ENCODE peak calls at places on chromosomes 6 and 20, in five cellular contexts. One of them, this sample, is unnamed.

GRCh38 chr6:41336824-41337223 is 1.4 kb downstream of the NCR2 start:
- DNase-seq in A673: peak; percentile 55
- DNase-seq in neural progenitor cell: no peak
- DNase-seq in cardiac muscle cell: no peak
- DNase-seq in mammary epithelial cell: no peak
- DNase-seq in this sample: no peak

GRCh38 chr6:156978948-156979347 is 201.8 kb downstream of the ARID1B start:
- DNase-seq in mammary epithelial cell: no peak
- DNase-seq in cardiac muscle cell: no peak
- DNase-seq in A673: no peak
- DNase-seq in neural progenitor cell: no peak
- DNase-seq in this sample: no peak

GRCh38 chr6:21539621-21540100 is 53.9 kb upstream of the SOX4 start:
- DNase-seq in A673: no peak
- DNase-seq in mammary epithelial cell: no peak
- DNase-seq in neural progenitor cell: no peak
- DNase-seq in cardiac muscle cell: no peak
- DNase-seq in this sample: no peak

GRCh38 chr20:51758978-51759544 is 9.1 kb downstream of the ATP9A start:
- DNase-seq in mammary epithelial cell: no peak
- DNase-seq in A673: no peak
- DNase-seq in cardiac muscle cell: peak; percentile 32
- DNase-seq in neural progenitor cell: no peak
- DNase-seq in this sample: peak; percentile 30

GRCh38 chr6:130520235-130520634 is 154.4 kb downstream of the TMEM200A start:
- DNase-seq in neural progenitor cell: no peak
- DNase-seq in mammary epithelial cell: peak; percentile 59
- DNase-seq in cardiac muscle cell: no peak
- DNase-seq in A673: peak; percentile 22
- DNase-seq in this sample: no peak

GRCh38 chr6:79632580-79632979 is 1.5 kb downstream of the SH3BGRL2 start:
- DNase-seq in cardiac muscle cell: no peak
- DNase-seq in neural progenitor cell: no peak
- DNase-seq in A673: no peak
- DNase-seq in mammary epithelial cell: no peak
- DNase-seq in this sample: no peak

GRCh38 chr20:5100684-5101347 is 18.9 kb downstream of the PCNA start:
- DNase-seq in cardiac muscle cell: peak; percentile 70
- DNase-seq in neural progenitor cell: peak; percentile 73
- DNase-seq in A673: peak; percentile 76
- DNase-seq in mammary epithelial cell: peak; percentile 56
- DNase-seq in this sample: peak; percentile 76

GRCh38 chr6:4936681-4937041 is 67.2 kb downstream of the RPP40 start:
- DNase-seq in neural progenitor cell: peak; percentile 49
- DNase-seq in cardiac muscle cell: peak; percentile 72
- DNase-seq in mammary epithelial cell: no peak
- DNase-seq in A673: peak; percentile 77
- DNase-seq in this sample: no peak

GRCh38 chr6:21595951-21596378 is 2.4 kb downstream of the SOX4 start:
- DNase-seq in neural progenitor cell: peak; percentile 43
- DNase-seq in mammary epithelial cell: no peak
- DNase-seq in A673: no peak
- DNase-seq in cardiac muscle cell: no peak
- DNase-seq in this sample: no peak

GRCh38 chr20:57618091-57618765 is 2.0 kb downstream of the ZBP1 start:
- DNase-seq in neural progenitor cell: no peak
- DNase-seq in cardiac muscle cell: no peak
- DNase-seq in A673: no peak
- DNase-seq in mammary epithelial cell: peak; percentile 82
- DNase-seq in this sample: no peak

GRCh38 chr6:20156824-20157223 is 55.4 kb downstream of the MBOAT1 start:
- DNase-seq in A673: no peak
- DNase-seq in mammary epithelial cell: no peak
- DNase-seq in neural progenitor cell: no peak
- DNase-seq in cardiac muscle cell: no peak
- DNase-seq in this sample: no peak

GRCh38 chr20:47677314-47678129 is 107.8 kb downstream of the SULF2 start:
- DNase-seq in mammary epithelial cell: peak; percentile 55
- DNase-seq in A673: peak; percentile 35
- DNase-seq in neural progenitor cell: peak; percentile 75
- DNase-seq in cardiac muscle cell: peak; percentile 40
- DNase-seq in this sample: peak; percentile 38

GRCh38 chr6:96420294-96420693 is 101.3 kb upstream of the UFL1 start:
- DNase-seq in cardiac muscle cell: no peak
- DNase-seq in mammary epithelial cell: no peak
- DNase-seq in A673: no peak
- DNase-seq in neural progenitor cell: no peak
- DNase-seq in this sample: no peak

GRCh38 chr6:63802606-63803206 is 167.1 kb downstream of the PHF3 start:
- DNase-seq in A673: peak; percentile 49
- DNase-seq in cardiac muscle cell: peak; percentile 57
- DNase-seq in mammary epithelial cell: no peak
- DNase-seq in neural progenitor cell: no peak
- DNase-seq in this sample: no peak
- TF ChIP-seq CTCF in A673: peak; percentile 80
- TF ChIP-seq CTCF in cardiac muscle cell: peak; percentile 72
- TF ChIP-seq CTCF in mammary epithelial cell: peak; percentile 71
- TF ChIP-seq CTCF in neural progenitor cell: peak; percentile 71
- TF ChIP-seq CTCF in this sample: peak; percentile 52

GRCh38 chr20:15342987-15343639 is 1005.7 kb upstream of the FLRT3 start:
- DNase-seq in mammary epithelial cell: no peak
- DNase-seq in neural progenitor cell: no peak
- DNase-seq in cardiac muscle cell: no peak
- DNase-seq in A673: no peak
- DNase-seq in this sample: no peak
- H3K9me3 ChIP-seq in mammary epithelial cell: no peaks in the 10 kb centered on the region
- H3K9me3 ChIP-seq in neural progenitor cell: no peaks in the 10 kb centered on the region
- H3K9me3 ChIP-seq in cardiac muscle cell: no peaks in the 10 kb centered on the region
- H3K9me3 ChIP-seq in A673: peaks cover 13% of the 10 kb centered on the region
- H3K9me3 ChIP-seq in this sample: no peaks in the 10 kb centered on the region

GRCh38 chr6:105821027-105821426 is 265.1 kb upstream of the PRDM1 start:
- DNase-seq in cardiac muscle cell: no peak
- DNase-seq in A673: no peak
- DNase-seq in mammary epithelial cell: no peak
- DNase-seq in neural progenitor cell: no peak
- DNase-seq in this sample: no peak
- TF ChIP-seq CTCF in cardiac muscle cell: no peak
- TF ChIP-seq CTCF in A673: no peak
- TF ChIP-seq CTCF in mammary epithelial cell: no peak
- TF ChIP-seq CTCF in neural progenitor cell: no peak
- TF ChIP-seq CTCF in this sample: no peak

DNA sequence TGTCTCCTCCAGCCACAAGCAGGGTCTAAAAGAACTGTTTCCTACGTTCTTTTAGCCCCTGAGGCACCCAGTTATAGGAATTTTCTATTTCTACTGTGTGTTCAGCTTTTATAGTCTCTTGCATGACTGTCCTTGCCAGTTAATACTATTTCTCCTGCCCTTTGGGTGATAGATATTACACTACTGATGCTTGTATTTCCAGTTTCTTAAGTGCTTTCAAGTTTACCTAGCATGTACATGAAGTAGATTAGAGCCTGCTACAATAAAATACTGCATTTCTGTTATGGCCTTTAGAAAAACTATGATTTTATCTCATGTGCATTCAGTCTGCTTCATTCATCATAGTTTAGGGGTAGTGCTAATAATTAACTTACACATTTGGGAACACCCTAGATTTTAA is 89.6 kb downstream of the FOXO3 start:
- DNase-seq in cardiac muscle cell: no peak
- DNase-seq in A673: no peak
- DNase-seq in neural progenitor cell: no peak
- DNase-seq in mammary epithelial cell: no peak
- DNase-seq in this sample: no peak
- H3K9me3 ChIP-seq in cardiac muscle cell: no peaks in the 10 kb centered on the region
- H3K9me3 ChIP-seq in A673: no peaks in the 10 kb centered on the region
- H3K9me3 ChIP-seq in neural progenitor cell: no peaks in the 10 kb centered on the region
- H3K9me3 ChIP-seq in mammary epithelial cell: no peaks in the 10 kb centered on the region
- H3K9me3 ChIP-seq in this sample: no peaks in the 10 kb centered on the region

DNA sequence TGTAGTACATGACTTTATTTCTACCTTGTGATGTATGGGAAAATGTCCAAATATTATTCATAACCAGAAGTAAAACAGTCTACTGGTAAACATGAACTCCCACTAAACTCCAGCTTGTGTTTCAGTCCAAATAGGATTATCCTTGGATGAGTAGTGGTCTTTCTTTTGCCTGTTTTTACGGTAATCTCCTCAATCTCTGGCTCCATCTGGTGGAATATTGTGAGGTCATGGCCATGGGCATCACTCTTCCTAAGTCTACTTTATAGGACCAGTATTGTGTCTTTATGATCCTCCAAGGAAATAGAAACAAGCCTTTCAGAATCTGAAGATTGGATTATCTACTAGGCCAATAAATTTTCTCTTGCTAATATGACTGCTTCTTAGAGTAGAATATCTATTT is 505.0 kb downstream of the BMP2 start:
- DNase-seq in A673: peak; percentile 12
- DNase-seq in mammary epithelial cell: no peak
- DNase-seq in cardiac muscle cell: no peak
- DNase-seq in neural progenitor cell: no peak
- DNase-seq in this sample: no peak
- TF ChIP-seq CTCF in A673: peak; percentile 34
- TF ChIP-seq CTCF in mammary epithelial cell: peak; percentile 10
- TF ChIP-seq CTCF in cardiac muscle cell: peak; percentile 11
- TF ChIP-seq CTCF in neural progenitor cell: peak; percentile 42
- TF ChIP-seq CTCF in this sample: peak; percentile 50

GRCh38 chr20:16241911-16242310 is 331.3 kb downstream of the KIF16B start:
- DNase-seq in mammary epithelial cell: peak; percentile 11
- DNase-seq in neural progenitor cell: no peak
- DNase-seq in cardiac muscle cell: no peak
- DNase-seq in A673: no peak
- DNase-seq in this sample: no peak

GRCh38 chr20:16240355-16240754 is 332.9 kb downstream of the KIF16B start:
- DNase-seq in A673: no peak
- DNase-seq in cardiac muscle cell: no peak
- DNase-seq in neural progenitor cell: no peak
- DNase-seq in mammary epithelial cell: no peak
- DNase-seq in this sample: no peak

DNA sequence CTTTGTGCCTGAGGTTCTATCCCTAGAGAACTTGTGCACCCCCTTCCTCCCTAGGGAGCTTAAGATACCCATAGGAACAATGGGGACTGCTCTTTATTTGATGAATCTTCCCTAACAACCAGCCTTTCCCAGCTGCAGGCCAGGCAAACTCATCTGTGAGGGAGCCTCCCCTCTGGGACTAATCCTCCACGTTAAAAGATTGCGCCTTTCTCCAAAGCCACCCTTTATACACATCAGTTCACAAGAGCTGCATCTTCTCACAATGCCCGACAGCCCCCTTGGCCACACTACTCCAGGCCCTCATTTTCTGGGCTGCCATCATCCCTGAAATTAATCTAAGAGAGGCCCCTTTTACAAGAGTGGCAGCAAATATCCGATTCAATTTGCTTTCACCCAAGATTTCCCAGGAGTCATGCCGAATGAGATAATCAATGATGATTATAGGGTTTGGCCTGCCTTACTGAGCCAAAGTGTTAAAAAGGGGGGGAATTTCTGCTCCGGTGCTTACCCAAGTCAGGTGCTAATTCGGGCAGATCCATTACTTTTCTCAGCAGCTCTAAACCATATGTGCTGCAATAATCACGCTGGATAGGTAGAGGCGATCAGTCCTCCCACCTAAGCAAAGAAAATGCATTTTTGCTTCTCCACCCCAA is 336.5 kb downstream of the KIF16B start:
- DNase-seq in A673: no peak
- DNase-seq in mammary epithelial cell: no peak
- DNase-seq in neural progenitor cell: peak; percentile 86
- DNase-seq in cardiac muscle cell: no peak
- DNase-seq in this sample: no peak
- H3K9me3 ChIP-seq in A673: peaks cover 5% of the 10 kb centered on the region
- H3K9me3 ChIP-seq in mammary epithelial cell: no peaks in the 10 kb centered on the region
- H3K9me3 ChIP-seq in neural progenitor cell: no peaks in the 10 kb centered on the region
- H3K9me3 ChIP-seq in cardiac muscle cell: no peaks in the 10 kb centered on the region
- H3K9me3 ChIP-seq in this sample: peaks cover 38% of the 10 kb centered on the region

DNA sequence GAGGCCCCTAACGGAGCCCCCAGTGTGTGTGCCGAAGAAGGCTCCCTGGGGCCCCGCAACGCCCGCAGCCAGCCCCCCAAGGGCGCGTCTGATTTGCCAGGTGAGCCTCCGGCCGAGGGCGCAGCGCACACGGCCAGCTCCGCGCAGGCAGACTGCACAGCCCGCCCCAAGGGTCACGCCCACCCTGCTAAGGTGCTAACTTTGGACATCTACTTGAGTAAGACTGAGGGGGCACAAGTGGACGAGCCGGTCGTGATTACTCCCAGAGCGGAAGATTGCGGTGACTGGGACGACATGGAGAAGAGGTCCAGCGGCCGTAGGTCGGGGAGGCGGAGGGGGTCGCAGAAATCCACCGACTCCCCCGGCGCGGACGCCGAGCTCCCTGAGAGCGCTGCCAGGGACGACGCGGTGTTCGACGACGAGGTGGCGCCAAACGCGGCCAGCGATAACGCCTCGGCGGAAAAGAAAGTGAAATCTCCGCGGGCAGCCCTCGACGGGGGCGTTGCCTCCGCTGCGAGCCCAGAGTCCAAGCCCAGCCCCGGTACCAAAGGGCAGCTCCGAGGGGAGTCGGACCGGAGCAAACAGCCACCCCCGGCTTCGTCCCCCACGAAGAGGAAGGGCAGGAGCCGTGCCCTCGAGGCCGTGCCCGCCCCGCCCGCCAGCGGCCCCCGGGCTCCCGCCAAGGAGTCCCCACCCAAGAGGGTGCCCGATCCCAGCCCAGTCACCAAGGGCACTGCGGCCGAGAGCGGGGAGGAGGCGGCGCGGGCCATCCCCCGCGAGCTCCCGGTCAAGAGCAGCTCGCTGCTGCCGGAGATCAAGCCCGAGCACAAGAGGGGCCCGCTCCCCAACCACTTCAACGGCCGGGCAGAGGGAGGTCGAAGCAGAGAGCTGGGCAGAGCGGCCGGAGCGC is 117.0 kb downstream of the RTN4IP1 start:
- DNase-seq in neural progenitor cell: peak; percentile 73
- DNase-seq in A673: peak; percentile 71
- DNase-seq in mammary epithelial cell: peak; percentile 68
- DNase-seq in cardiac muscle cell: peak; percentile 44
- DNase-seq in this sample: peak; percentile 69
- TF ChIP-seq CTCF in neural progenitor cell: peak; percentile 27
- TF ChIP-seq CTCF in A673: peak; percentile 42
- TF ChIP-seq CTCF in mammary epithelial cell: no peak
- TF ChIP-seq CTCF in cardiac muscle cell: peak; percentile 27
- TF ChIP-seq CTCF in this sample: peak; percentile 27

GRCh38 chr6:168314029-168314420 is 5.6 kb downstream of the DACT2 start:
- DNase-seq in cardiac muscle cell: no peak
- DNase-seq in mammary epithelial cell: no peak
- DNase-seq in A673: no peak
- DNase-seq in neural progenitor cell: no peak
- DNase-seq in this sample: no peak

GRCh38 chr6:168315626-168316025 is 4.0 kb downstream of the DACT2 start:
- DNase-seq in cardiac muscle cell: no peak
- DNase-seq in A673: no peak
- DNase-seq in neural progenitor cell: no peak
- DNase-seq in mammary epithelial cell: no peak
- DNase-seq in this sample: no peak

GRCh38 chr6:168318090-168318489 is 1.5 kb downstream of the DACT2 start:
- DNase-seq in mammary epithelial cell: no peak
- DNase-seq in neural progenitor cell: no peak
- DNase-seq in A673: no peak
- DNase-seq in cardiac muscle cell: no peak
- DNase-seq in this sample: no peak

GRCh38 chr6:168313371-168314028 is 6.1 kb downstream of the DACT2 start:
- DNase-seq in neural progenitor cell: peak; percentile 73
- DNase-seq in mammary epithelial cell: no peak
- DNase-seq in A673: no peak
- DNase-seq in cardiac muscle cell: no peak
- DNase-seq in this sample: no peak

GRCh38 chr6:168314948-168315347 is 4.6 kb downstream of the DACT2 start:
- DNase-seq in neural progenitor cell: peak; percentile 54
- DNase-seq in mammary epithelial cell: no peak
- DNase-seq in A673: peak; percentile 66
- DNase-seq in cardiac muscle cell: peak; percentile 92
- DNase-seq in this sample: no peak
- H3K9me3 ChIP-seq in neural progenitor cell: no peaks in the 10 kb centered on the region
- H3K9me3 ChIP-seq in mammary epithelial cell: peaks cover 20% of the 10 kb centered on the region
- H3K9me3 ChIP-seq in A673: no peaks in the 10 kb centered on the region
- H3K9me3 ChIP-seq in cardiac muscle cell: no peaks in the 10 kb centered on the region
- H3K9me3 ChIP-seq in this sample: no peaks in the 10 kb centered on the region